ENCODE peak calls at places on chromosomes 13 and 19, in six cellular contexts. One of them, this sample, is unnamed.
A peak's percentile ranks its signal among the peaks of the same experiment; 100 is the strongest.

GRCh38 chr13:75670496-75670895 is 34.4 kb downstream of the LMO7 start:
- DNase-seq in K562: no peak
- DNase-seq in HepG2: no peak
- DNase-seq in H1: no peak
- DNase-seq in HCT116: no peak
- DNase-seq in GM12878: no peak
- DNase-seq in this sample: no peak

GRCh38 chr19:40533508-40533907 is 43.2 kb upstream of the SHKBP1 start:
- DNase-seq in HCT116: no peak
- DNase-seq in GM12878: no peak
- DNase-seq in HepG2: no peak
- DNase-seq in H1: no peak
- DNase-seq in K562: no peak
- DNase-seq in this sample: no peak

GRCh38 chr13:110382229-110382628 is 75.1 kb downstream of the COL4A2 start:
- DNase-seq in GM12878: no peak
- DNase-seq in HepG2: no peak
- DNase-seq in HCT116: no peak
- DNase-seq in H1: no peak
- DNase-seq in K562: no peak
- DNase-seq in this sample: no peak

GRCh38 chr13:59442946-59443345 is 720.8 kb downstream of the DIAPH3 start:
- DNase-seq in K562: no peak
- DNase-seq in H1: no peak
- DNase-seq in GM12878: no peak
- DNase-seq in HepG2: no peak
- DNase-seq in HCT116: no peak
- DNase-seq in this sample: no peak

GRCh38 chr19:4449022-4449825 is 8.4 kb downstream of the UBXN6 start:
- DNase-seq in HepG2: no peak
- DNase-seq in HCT116: no peak
- DNase-seq in GM12878: no peak
- DNase-seq in K562: no peak
- DNase-seq in H1: no peak
- DNase-seq in this sample: no peak

GRCh38 chr13:70758932-70759331 is 650.7 kb upstream of the KLHL1 start:
- DNase-seq in H1: no peak
- DNase-seq in HepG2: no peak
- DNase-seq in K562: no peak
- DNase-seq in GM12878: no peak
- DNase-seq in HCT116: no peak
- DNase-seq in this sample: no peak

GRCh38 chr19:6532244-6532999 is 1.6 kb downstream of the TNFSF9 start:
- DNase-seq in GM12878: no peak
- DNase-seq in H1: no peak
- DNase-seq in HepG2: no peak
- DNase-seq in HCT116: no peak
- DNase-seq in K562: peak; percentile 57
- DNase-seq in this sample: no peak

GRCh38 chr13:20848944-20849343 is 53.6 kb downstream of the XPO4 start:
- DNase-seq in K562: no peak
- DNase-seq in GM12878: no peak
- DNase-seq in HepG2: no peak
- DNase-seq in HCT116: no peak
- DNase-seq in H1: no peak
- DNase-seq in this sample: no peak

GRCh38 chr19:51026554-51026831 is at the start of gene KLK11:
- DNase-seq in HCT116: no peak
- DNase-seq in HepG2: no peak
- DNase-seq in K562: no peak
- DNase-seq in H1: no peak
- DNase-seq in GM12878: no peak
- DNase-seq in this sample: no peak

GRCh38 chr19:46392252-46392801 is 21.0 kb downstream of the CCDC8 start:
- DNase-seq in HepG2: no peak
- DNase-seq in HCT116: no peak
- DNase-seq in H1: no peak
- DNase-seq in GM12878: no peak
- DNase-seq in K562: no peak
- DNase-seq in this sample: no peak

GRCh38 chr13:109162248-109163051 is 533.0 kb downstream of the MYO16 start:
- DNase-seq in HepG2: no peak
- DNase-seq in GM12878: peak; percentile 98
- DNase-seq in HCT116: no peak
- DNase-seq in H1: no peak
- DNase-seq in K562: no peak
- DNase-seq in this sample: no peak

GRCh38 chr19:50649433-50650391 is at the start of gene C19orf81:
- DNase-seq in K562: peak; percentile 65
- DNase-seq in HCT116: peak; percentile 58
- DNase-seq in HepG2: no peak
- DNase-seq in GM12878: no peak
- DNase-seq in H1: no peak
- DNase-seq in this sample: peak; percentile 49

GRCh38 chr19:18995804-18996241 is 37.5 kb downstream of the SUGP2 start:
- DNase-seq in HepG2: peak; percentile 57
- DNase-seq in K562: peak; percentile 55
- DNase-seq in GM12878: no peak
- DNase-seq in H1: peak; percentile 47
- DNase-seq in HCT116: peak; percentile 23
- DNase-seq in this sample: peak; percentile 80

GRCh38 chr19:35618857-35619256 is 6.3 kb downstream of the HAUS5 start:
- DNase-seq in H1: no peak
- DNase-seq in K562: no peak
- DNase-seq in HCT116: no peak
- DNase-seq in HepG2: no peak
- DNase-seq in GM12878: no peak
- DNase-seq in this sample: no peak

GRCh38 chr13:44620057-44620456 is 43.9 kb upstream of the TSC22D1 start:
- DNase-seq in GM12878: no peak
- DNase-seq in K562: no peak
- DNase-seq in HepG2: no peak
- DNase-seq in H1: no peak
- DNase-seq in HCT116: no peak
- DNase-seq in this sample: no peak

GRCh38 chr19:12796146-12797071 is 5.1 kb downstream of the JUNB start:
- DNase-seq in K562: peak; percentile 51
- DNase-seq in H1: no peak
- DNase-seq in HepG2: peak; percentile 68
- DNase-seq in GM12878: no peak
- DNase-seq in HCT116: no peak
- DNase-seq in this sample: peak; percentile 84

GRCh38 chr13:45257638-45258338 is 56.9 kb upstream of the KCTD4 start:
- DNase-seq in HepG2: no peak
- DNase-seq in K562: no peak
- DNase-seq in HCT116: no peak
- DNase-seq in H1: no peak
- DNase-seq in GM12878: no peak
- DNase-seq in this sample: no peak

GRCh38 chr13:66353664-66354063 is 876.5 kb downstream of the PCDH9 start:
- DNase-seq in H1: no peak
- DNase-seq in K562: no peak
- DNase-seq in GM12878: no peak
- DNase-seq in HepG2: no peak
- DNase-seq in HCT116: no peak
- DNase-seq in this sample: no peak

GRCh38 chr13:57612568-57612967 is 19.0 kb upstream of the PCDH17 start:
- DNase-seq in GM12878: no peak
- DNase-seq in K562: no peak
- DNase-seq in H1: no peak
- DNase-seq in HCT116: no peak
- DNase-seq in HepG2: no peak
- DNase-seq in this sample: no peak

GRCh38 chr19:6475321-6476108 is 6.1 kb downstream of the DENND1C start:
- DNase-seq in GM12878: no peak
- DNase-seq in HepG2: no peak
- DNase-seq in HCT116: no peak
- DNase-seq in H1: no peak
- DNase-seq in K562: no peak
- DNase-seq in this sample: no peak

GRCh38 chr19:6501740-6502648 is at the start of gene TUBB4A:
- DNase-seq in HepG2: no peak
- DNase-seq in GM12878: no peak
- DNase-seq in HCT116: no peak
- DNase-seq in H1: no peak
- DNase-seq in K562: peak; percentile 86
- DNase-seq in this sample: no peak

GRCh38 chr19:38070573-38070972 is 153.4 kb downstream of the DPF1 start:
- DNase-seq in H1: no peak
- DNase-seq in HepG2: no peak
- DNase-seq in HCT116: no peak
- DNase-seq in GM12878: no peak
- DNase-seq in K562: no peak
- DNase-seq in this sample: no peak

GRCh38 chr19:14871619-14872230 is 14.2 kb downstream of the OR7A17 start:
- DNase-seq in GM12878: peak; percentile 2
- DNase-seq in K562: peak; percentile 29
- DNase-seq in H1: no peak
- DNase-seq in HCT116: peak; percentile 22
- DNase-seq in HepG2: no peak
- DNase-seq in this sample: no peak

GRCh38 chr13:50611117-50611781 is 232.2 kb downstream of the DLEU7 start:
- DNase-seq in K562: no peak
- DNase-seq in GM12878: no peak
- DNase-seq in H1: no peak
- DNase-seq in HepG2: no peak
- DNase-seq in HCT116: no peak
- DNase-seq in this sample: no peak

GRCh38 chr19:46533085-46534081 is 37.7 kb upstream of the PNMA8B start:
- DNase-seq in HCT116: no peak
- DNase-seq in HepG2: no peak
- DNase-seq in GM12878: no peak
- DNase-seq in H1: no peak
- DNase-seq in K562: no peak
- DNase-seq in this sample: no peak

GRCh38 chr13:23674795-23675640 is 104.8 kb downstream of the TNFRSF19 start:
- DNase-seq in H1: no peak
- DNase-seq in GM12878: no peak
- DNase-seq in HepG2: peak; percentile 44
- DNase-seq in HCT116: no peak
- DNase-seq in K562: no peak
- DNase-seq in this sample: no peak

GRCh38 chr13:41054212-41054877 is 7.0 kb upstream of the WBP4 start:
- DNase-seq in HCT116: no peak
- DNase-seq in H1: no peak
- DNase-seq in HepG2: peak; percentile 53
- DNase-seq in K562: no peak
- DNase-seq in GM12878: peak; percentile 37
- DNase-seq in this sample: no peak

GRCh38 chr19:28009696-28010095 is 1203.3 kb downstream of the UQCRFS1 start:
- DNase-seq in K562: no peak
- DNase-seq in GM12878: no peak
- DNase-seq in HepG2: no peak
- DNase-seq in HCT116: no peak
- DNase-seq in H1: no peak
- DNase-seq in this sample: no peak

DNA sequence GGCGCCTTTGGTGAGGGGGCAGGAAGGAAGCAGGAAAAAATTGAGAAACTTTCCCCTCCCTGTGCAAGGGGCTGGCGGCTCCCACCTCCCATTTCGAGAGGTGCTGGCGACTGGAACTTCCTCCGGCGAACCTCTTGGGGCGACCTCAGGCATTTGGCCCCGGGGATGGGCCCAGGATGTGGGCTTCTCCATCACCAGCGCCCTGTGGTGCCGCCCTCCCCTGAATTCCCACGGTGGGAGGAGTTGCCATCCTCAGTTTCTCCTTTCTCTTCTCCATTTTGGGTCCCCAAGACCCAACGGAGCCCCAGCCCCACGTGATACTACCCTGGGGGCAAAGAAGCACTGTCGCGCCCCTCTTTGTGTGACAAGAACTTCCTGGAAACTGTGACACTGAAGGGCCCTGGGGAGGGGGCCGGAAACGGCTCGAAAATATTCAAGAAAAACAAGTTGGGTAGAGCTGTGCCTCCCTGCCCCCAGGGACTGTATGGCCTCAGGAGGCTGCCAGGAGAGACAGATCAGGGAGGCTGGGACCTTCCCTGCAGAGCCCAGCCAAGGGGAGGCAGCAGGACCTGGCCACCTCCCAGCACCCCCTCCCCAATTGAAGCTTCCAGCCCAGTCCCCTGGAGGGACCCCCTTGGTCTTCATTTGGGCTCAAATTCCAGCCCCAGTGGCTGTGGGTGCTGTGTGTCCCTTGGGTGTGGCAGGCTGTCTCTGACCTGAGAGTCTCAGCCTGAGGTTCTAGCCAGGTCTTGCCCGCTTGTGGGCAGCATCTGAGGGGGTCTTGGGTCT is 16.2 kb upstream of the AP1M2 start:
- DNase-seq in GM12878: peak; percentile 70
- DNase-seq in HepG2: no peak
- DNase-seq in K562: peak; percentile 64
- DNase-seq in H1: no peak
- DNase-seq in HCT116: no peak
- DNase-seq in this sample: no peak
- H3K4me1 ChIP-seq in GM12878: peaks cover 20% of the 10 kb centered on the region
- H3K4me1 ChIP-seq in HepG2: peaks cover 28% of the 10 kb centered on the region
- H3K4me1 ChIP-seq in K562: peaks cover 24% of the 10 kb centered on the region
- H3K4me1 ChIP-seq in H1: peaks cover 10% of the 10 kb centered on the region
- H3K4me1 ChIP-seq in HCT116: peaks cover 16% of the 10 kb centered on the region
- H3K4me1 ChIP-seq in this sample: peaks cover 9% of the 10 kb centered on the region

DNA sequence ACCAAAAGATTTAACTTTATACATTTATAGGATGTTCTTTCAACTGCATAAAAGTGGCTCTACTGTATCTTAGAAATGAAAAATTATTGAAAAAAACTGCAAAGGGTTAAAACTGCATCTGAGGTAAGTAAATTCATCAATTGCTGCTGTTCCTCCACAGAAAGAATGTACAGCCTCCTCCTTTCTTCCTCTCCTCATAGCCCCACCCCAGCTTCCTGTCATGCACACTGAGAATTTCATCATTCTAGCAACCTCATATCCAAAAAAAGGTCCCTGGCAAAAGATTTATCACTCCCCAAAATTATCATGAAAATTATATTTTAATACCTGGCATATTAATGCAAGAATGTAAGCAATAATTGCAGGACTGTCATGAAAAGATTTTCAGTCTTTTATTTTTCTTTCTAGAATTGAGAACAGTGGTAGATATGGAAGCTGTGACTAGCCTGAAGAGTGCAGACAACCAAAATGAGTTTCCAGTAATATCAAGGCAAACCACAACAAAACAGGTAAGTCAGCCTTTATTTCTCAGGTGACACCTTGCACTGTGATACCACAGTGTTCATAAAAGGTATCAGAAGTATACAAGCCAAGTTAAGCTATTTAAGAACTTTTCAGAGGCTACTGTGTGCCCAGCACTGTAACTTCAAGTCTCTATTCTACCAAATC is 110.8 kb downstream of the SUCLA2 start:
- DNase-seq in K562: no peak
- DNase-seq in HepG2: no peak
- DNase-seq in GM12878: no peak
- DNase-seq in HCT116: no peak
- DNase-seq in H1: no peak
- DNase-seq in this sample: no peak
- H3K9ac ChIP-seq in K562: no peak overlapping the region
- H3K9ac ChIP-seq in HepG2: no peak overlapping the region
- H3K9ac ChIP-seq in GM12878: no peak overlapping the region
- H3K9ac ChIP-seq in HCT116: no peak overlapping the region
- H3K9ac ChIP-seq in H1: no peak overlapping the region
- H3K9ac ChIP-seq in this sample: no peak overlapping the region

GRCh38 chr19:16722591-16722990 is 2.9 kb downstream of the NWD1 start:
- DNase-seq in H1: no peak
- DNase-seq in HepG2: no peak
- DNase-seq in K562: no peak
- DNase-seq in HCT116: no peak
- DNase-seq in GM12878: no peak
- DNase-seq in this sample: no peak
- TF ChIP-seq ZNF274 in H1: no peak
- TF ChIP-seq ZNF274 in HepG2: no peak
- TF ChIP-seq ZNF274 in K562: no peak
- TF ChIP-seq ZNF274 in HCT116: no peak
- TF ChIP-seq ZNF274 in GM12878: no peak
- TF ChIP-seq ZNF274 in this sample: no peak

GRCh38 chr13:90492872-90493271 is 854.6 kb upstream of the MIR17HG start:
- DNase-seq in K562: no peak
- DNase-seq in GM12878: no peak
- DNase-seq in HepG2: no peak
- DNase-seq in HCT116: no peak
- DNase-seq in H1: no peak
- DNase-seq in this sample: no peak
- H3K4me1 ChIP-seq in K562: no peaks in the 10 kb centered on the region
- H3K4me1 ChIP-seq in GM12878: no peaks in the 10 kb centered on the region
- H3K4me1 ChIP-seq in HepG2: no peaks in the 10 kb centered on the region
- H3K4me1 ChIP-seq in HCT116: no peaks in the 10 kb centered on the region
- H3K4me1 ChIP-seq in H1: no peaks in the 10 kb centered on the region
- H3K4me1 ChIP-seq in this sample: no peaks in the 10 kb centered on the region